ENCODE peak calls at places on chromosomes 13 and 19, in five cellular contexts. N, C, L, Y and R are unnamed samples.
A peak's percentile ranks its signal among the peaks of the same experiment; 100 is the strongest.

GRCh38 chr19:1169921-1170885 is 3.9 kb downstream of the SBNO2 start:
- DNase-seq in N (no peak), C (peak; percentile 57), L (no peak), Y (no peak), R (no peak)

GRCh38 chr13:113404723-113405471 is 41.0 kb upstream of the GRTP1 start:
- DNase-seq in N (no peak), C (no peak), L (peak; percentile 83), Y (no peak), R (no peak)

GRCh38 chr19:9054768-9055167 is 32.1 kb upstream of the OR1M1 start:
- DNase-seq in N (no peak), C (no peak), L (no peak), Y (no peak), R (no peak)

GRCh38 chr19:7977723-7978040 is 27.8 kb downstream of the ELAVL1 start:
- DNase-seq in N (no peak), C (no peak), L (no peak), Y (no peak), R (no peak)

GRCh38 chr19:14161305-14161704 is 24.9 kb upstream of the ASF1B start:
- DNase-seq in N (no peak), C (no peak), L (no peak), Y (no peak), R (no peak)

GRCh38 chr19:3055741-3056453 is 6.4 kb downstream of the TLE5 start:
- DNase-seq in N (no peak), C (no peak), L (peak; percentile 96), Y (no peak), R (no peak)

GRCh38 chr19:24033962-24034342 is 53.0 kb upstream of the ZNF254 start:
- DNase-seq in N (peak; percentile 33), C (peak; percentile 65), L (peak; percentile 36), Y (peak; percentile 19), R (peak; percentile 40)

GRCh38 chr13:93714171-93714570 is 487.6 kb downstream of the GPC6 start:
- DNase-seq in N (no peak), C (no peak), L (no peak), Y (no peak), R (no peak)

GRCh38 chr13:101576452-101576851 is 124.0 kb downstream of the ITGBL1 start:
- DNase-seq in N (no peak), C (no peak), L (no peak), Y (no peak), R (no peak)

GRCh38 chr13:106629068-106629712 is 61.3 kb upstream of the ARGLU1 start:
- DNase-seq in N (no peak), C (no peak), L (no peak), Y (no peak), R (no peak)

GRCh38 chr19:13128583-13128982 is 10.5 kb downstream of the NACC1 start:
- DNase-seq in N (no peak), C (no peak), L (no peak), Y (no peak), R (no peak)

GRCh38 chr19:3190921-3191805 is 5.4 kb downstream of the NCLN start:
- DNase-seq in N (no peak), C (no peak), L (no peak), Y (no peak), R (no peak)

GRCh38 chr19:46637224-46637623 is 1.2 kb upstream of the GNG8 start:
- DNase-seq in N (no peak), C (no peak), L (no peak), Y (no peak), R (no peak)

GRCh38 chr13:109789262-109789661 is 2.9 kb upstream of the IRS2 start:
- DNase-seq in N (no peak), C (no peak), L (peak; percentile 47), Y (no peak), R (no peak)

GRCh38 chr19:5339950-5340636 is 519 bp downstream of the PTPRS start:
- DNase-seq in N (peak; percentile 51), C (peak; percentile 75), L (peak; percentile 54), Y (peak; percentile 67), R (no peak)